ENCODE peak calls at places on chromosomes 3 and 15, in six cellular contexts. E, I, P, X, Q and O are unnamed samples. For H3K27me3 and H3K4me1, the result is how much of the 10 kb centered on the place peaks cover.

GRCh38 chr3:128455116-128455515 is 11.6 kb downstream of the DNAJB8 start:
- DNase-seq in I (no peak), P (no peak), E (no peak), Q (no peak), X (no peak), O (no peak)

GRCh38 chr3:159480046-159480445 is 508.6 kb upstream of the IL12A start:
- DNase-seq in P (peak), X (no peak), Q (no peak), I (no peak), E (no peak), O (peak)

GRCh38 chr15:74108111-74108510 is 22.3 kb upstream of the ISLR2 start:
- DNase-seq in X (no peak), I (no peak), P (no peak), E (no peak), Q (no peak), O (no peak)

GRCh38 chr3:75906555-75907112 is 121.3 kb upstream of the ZNF717 start:
- DNase-seq in Q (peak), X (peak), P (peak), E (peak), I (no peak), O (peak)

GRCh38 chr15:29071907-29072273 is 186.1 kb downstream of the APBA2 start:
- DNase-seq in I (no peak), Q (no peak), E (peak), X (no peak), P (no peak), O (no peak)

GRCh38 chr3:47513125-47513929 is at the start of gene ELP6:
- DNase-seq in X (peak), Q (peak), I (peak), E (peak), P (peak), O (peak)

GRCh38 chr3:11558002-11558401 is 85.7 kb downstream of the VGLL4 start:
- DNase-seq in Q (no peak), X (peak), E (no peak), P (peak), I (peak), O (peak)

GRCh38 chr15:45205192-45205591 is 17.4 kb upstream of the SHF start:
- DNase-seq in E (no peak), Q (peak), I (peak), P (peak), X (no peak), O (peak)

GRCh38 chr3:120094776-120095225 is 554 bp upstream of the GSK3B start:
- DNase-seq in X (peak), P (peak), Q (peak), I (peak), E (peak), O (peak)

GRCh38 chr3:14467723-14468620 is 65.6 kb downstream of the SLC6A6 start:
- DNase-seq in E (no peak), X (no peak), Q (peak), I (peak), P (no peak), O (no peak)

GRCh38 chr15:68441045-68441743 is 9.2 kb upstream of the ITGA11 start:
- DNase-seq in E (no peak), X (peak), Q (no peak), P (no peak), I (no peak), O (no peak)

GRCh38 chr3:33439421-33440327 is 531 bp downstream of the UBP1 start:
- DNase-seq in P (peak), I (peak), Q (peak), X (peak), E (no peak), O (no peak)

GRCh38 chr3:101835676-101836075 is 13.6 kb upstream of the NFKBIZ start:
- DNase-seq in Q (no peak), E (no peak), I (no peak), X (no peak), P (no peak), O (no peak)

GRCh38 chr15:91412529-91412928 is 312.5 kb downstream of the SV2B start:
- DNase-seq in I (no peak), P (peak), X (no peak), E (no peak), Q (no peak), O (peak)

GRCh38 chr3:190585771-190586630 is 72.1 kb downstream of the IL1RAP start:
- DNase-seq in E (no peak), Q (no peak), P (peak), X (peak), I (peak), O (peak)

GRCh38 chr3:3619815-3620214 is 179.4 kb upstream of the LRRN1 start:
- DNase-seq in P (no peak), X (no peak), Q (no peak), I (no peak), E (no peak), O (no peak)
- H3K27me3 ChIP-seq in P (under half), X (under half), Q (under half), I (under half), E (under half), O (under half)

GRCh38 chr3:108004647-108005046 is 86.2 kb downstream of the CD47 start:
- DNase-seq in P (no peak), X (no peak), E (no peak), I (no peak), Q (no peak), O (no peak)
- H3K4me1 ChIP-seq in P (under half), X (under half), E (under half), I (under half), Q (under half), O (under half)

DNA sequence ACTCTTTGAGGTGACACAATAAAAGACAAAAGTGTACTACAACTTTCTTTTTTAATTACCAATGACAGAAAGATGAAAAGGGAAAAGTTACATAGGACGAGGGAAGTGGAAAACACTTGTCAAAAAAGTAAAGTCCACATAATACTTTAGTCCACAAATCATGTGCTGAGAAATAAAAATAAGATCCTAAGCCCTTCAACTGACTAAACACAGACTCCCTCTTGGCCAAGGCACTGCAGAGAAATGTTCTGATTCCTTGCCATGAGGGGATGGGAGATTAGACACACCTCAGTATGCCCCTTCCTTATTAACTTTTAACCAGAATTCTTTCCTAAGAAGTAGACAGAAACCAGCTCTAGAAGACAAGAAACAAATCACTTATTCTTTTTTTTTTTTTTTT is 59.5 kb upstream of the TGFBR2 start:
- DNase-seq in X (no peak), E (no peak), P (no peak), Q (no peak), I (no peak), O (no peak)
- TF ChIP-seq CTCF in X (no peak), E (no peak), P (no peak), Q (no peak), I (no peak), O (no peak)

DNA sequence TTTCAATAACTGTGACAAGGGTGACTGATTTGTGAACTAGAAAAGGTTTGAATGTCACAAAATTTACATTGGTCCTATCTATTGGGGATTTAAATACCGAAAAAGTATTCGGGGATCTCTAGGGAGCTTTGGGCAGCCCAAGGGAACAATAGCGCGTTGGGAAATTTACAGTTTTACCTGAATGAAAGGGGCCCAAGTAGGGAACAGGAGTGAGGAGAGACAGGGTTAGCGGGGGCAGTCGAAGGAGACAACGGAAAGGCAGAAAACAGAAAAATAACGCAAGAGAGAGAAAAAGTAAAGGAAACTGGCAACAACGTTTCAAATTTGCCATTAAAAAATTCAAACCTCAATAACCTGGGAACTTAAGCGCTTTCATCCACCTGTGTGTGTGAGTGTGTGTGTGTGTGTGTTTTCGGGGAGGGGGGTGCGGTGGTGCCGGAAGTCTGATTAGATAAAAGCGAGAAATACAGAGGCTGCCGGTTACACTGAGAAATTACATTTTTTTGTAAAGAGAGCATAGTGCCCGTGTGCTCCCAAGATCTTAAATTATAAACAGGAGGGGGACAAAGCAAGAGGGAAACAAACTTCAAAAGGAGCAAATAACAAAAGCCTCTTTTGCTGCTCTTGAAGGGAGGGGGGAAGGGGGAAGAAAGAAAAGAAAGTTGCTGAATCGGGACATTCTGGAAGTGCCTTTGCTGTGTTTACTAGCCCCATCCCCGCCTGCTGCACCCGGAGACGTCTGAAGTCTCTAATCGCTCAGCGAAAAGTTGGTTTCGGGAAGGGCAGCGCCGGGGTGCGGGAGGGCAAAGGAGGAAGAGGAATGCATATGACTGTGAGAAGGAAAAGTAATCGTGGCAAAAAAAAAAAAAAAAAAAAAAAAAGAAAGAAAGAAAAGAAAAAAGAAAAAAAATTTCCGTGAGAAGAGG is 722 bp upstream of the ZIC1 start:
- DNase-seq in Q (no peak), E (no peak), P (no peak), I (no peak), X (no peak), O (no peak)
- H3K27me3 ChIP-seq in Q (half or more), E (half or more), P (half or more), I (half or more), X (half or more), O (half or more)

GRCh38 chr3:196051336-196052076 is 30.4 kb downstream of the TFRC start:
- DNase-seq in I (no peak), X (no peak), E (no peak), P (no peak), Q (no peak), O (no peak)

GRCh38 chr3:196055683-196056270 is 26.1 kb downstream of the TFRC start:
- DNase-seq in E (no peak), X (no peak), Q (no peak), P (no peak), I (no peak), O (no peak)

GRCh38 chr3:196053487-196053886 is 28.4 kb downstream of the TFRC start:
- DNase-seq in I (no peak), E (no peak), P (no peak), Q (no peak), X (no peak), O (no peak)

GRCh38 chr3:196057663-196058356 is 24.1 kb downstream of the TFRC start:
- DNase-seq in I (no peak), Q (no peak), P (no peak), E (no peak), X (no peak), O (no peak)

DNA sequence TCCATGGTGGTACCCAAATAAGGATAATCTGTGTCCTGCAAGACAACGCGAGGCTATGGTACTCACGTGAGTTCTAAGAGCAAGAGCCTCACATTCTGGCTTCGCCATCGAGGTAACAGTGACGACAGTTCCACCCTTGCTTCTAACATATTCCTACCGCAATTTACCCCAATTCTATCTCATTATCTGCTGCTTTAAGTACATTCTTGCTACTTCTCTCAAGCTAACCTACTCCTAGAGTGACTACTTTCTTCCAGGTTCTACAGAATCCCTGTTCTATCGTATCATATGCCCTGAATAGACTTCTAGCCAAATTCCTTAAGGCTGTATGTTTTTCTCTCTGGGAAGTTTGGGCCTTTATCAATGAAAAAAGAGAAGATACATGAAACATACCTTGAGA is 26.6 kb downstream of the TFRC start:
- DNase-seq in E (no peak), Q (no peak), I (no peak), P (no peak), X (no peak), O (no peak)
- H3K4me1 ChIP-seq in E (under half), Q (under half), I (under half), P (under half), X (under half), O (under half)

DNA sequence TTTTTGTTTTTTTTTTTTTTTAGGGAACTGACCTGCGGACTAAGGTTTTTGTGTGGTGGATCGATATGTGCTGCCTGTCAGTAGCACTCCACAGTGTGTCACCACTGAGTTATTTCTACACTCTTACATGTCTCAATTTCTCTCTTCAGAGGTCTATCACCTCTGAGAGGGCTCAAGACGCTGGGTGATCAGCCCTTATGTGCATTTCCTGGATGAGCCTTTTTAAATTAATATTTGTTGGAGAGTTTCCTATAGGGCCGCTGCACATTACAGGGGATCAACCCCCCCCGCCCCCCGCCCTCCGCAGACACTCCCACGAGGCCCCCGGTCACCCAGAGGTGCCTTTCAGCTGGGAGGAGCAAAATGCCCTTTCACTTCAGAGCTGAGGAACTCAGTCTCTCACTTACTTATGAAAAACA is 34.5 kb upstream of the AP4E1 start:
- DNase-seq in P (no peak), Q (no peak), E (no peak), I (no peak), X (no peak), O (no peak)
- TF ChIP-seq CTCF in P (no peak), Q (no peak), E (no peak), I (no peak), X (no peak), O (no peak)

DNA sequence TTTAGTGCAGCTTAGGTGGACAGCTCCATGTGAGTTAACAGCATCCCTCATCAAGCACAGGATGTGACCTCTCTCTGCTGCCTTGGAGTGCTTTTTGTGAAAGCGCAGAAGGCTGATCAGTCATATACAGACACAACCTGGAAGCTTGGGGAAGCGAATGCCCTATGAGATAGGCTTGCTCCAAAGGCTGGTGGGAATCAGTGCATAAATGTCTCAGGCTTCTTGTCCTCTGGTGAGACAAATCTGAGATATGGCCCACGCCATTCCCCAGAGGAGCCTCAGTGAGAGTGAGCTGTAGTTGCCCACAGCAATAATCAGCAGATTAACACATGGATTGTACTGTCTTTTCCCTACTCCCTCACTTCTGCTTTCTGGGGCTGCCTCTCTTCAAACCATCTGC is 113.5 kb downstream of the OXSM start:
- DNase-seq in P (no peak), Q (no peak), X (no peak), E (no peak), I (no peak), O (no peak)
- H3K27me3 ChIP-seq in P (under half), Q (under half), X (under half), E (under half), I (under half), O (under half)

DNA sequence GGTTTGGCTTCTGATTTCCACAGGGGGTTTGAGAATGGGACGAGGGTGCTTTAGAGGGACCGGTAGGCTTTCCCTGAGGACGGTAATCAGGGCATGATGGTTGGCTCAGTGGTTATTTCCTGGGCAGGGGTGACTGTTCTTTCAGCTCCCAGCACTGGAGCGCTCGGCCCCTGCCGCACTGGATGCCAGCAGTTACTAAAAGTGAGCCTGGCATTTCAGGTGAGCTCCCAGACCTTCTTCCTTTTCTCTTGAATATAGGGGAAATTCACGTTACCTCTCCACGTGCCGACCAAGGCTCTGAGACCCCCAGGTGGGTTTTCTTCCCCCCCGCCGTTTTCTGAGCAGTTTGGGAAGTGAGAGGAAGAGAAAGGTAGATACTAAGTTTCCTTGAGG is 1.0 kb downstream of the TEX264 start:
- DNase-seq in I (no peak), X (no peak), E (no peak), P (peak), Q (no peak), O (no peak)
- H3K4me1 ChIP-seq in I (under half), X (under half), E (under half), P (half or more), Q (under half), O (under half)

DNA sequence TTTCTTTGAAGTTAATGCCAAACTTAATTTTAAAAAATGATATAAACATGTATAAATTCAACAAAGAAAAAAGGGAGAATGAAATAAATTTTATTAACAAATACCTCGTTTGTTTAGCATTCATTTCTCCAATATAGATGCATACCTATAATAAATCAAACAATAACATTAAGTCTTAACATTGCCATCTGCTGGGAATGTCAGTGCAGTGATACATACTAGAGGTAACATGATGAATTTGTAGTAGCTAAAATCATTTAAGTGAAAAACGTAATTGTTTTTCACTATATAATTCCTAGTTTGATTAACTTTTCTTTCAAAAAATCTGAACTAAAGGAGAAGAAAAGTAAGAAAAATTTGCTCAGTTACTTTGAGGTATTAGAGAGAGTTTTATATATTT is 340.2 kb upstream of the CBLB start:
- DNase-seq in E (no peak), Q (no peak), P (peak), I (peak), X (no peak), O (no peak)
- TF ChIP-seq CTCF in E (no peak), Q (peak), P (peak), I (no peak), X (peak), O (peak)